ENCODE peak calls at places on chromosomes 11 and 22, in four cellular contexts. R, E, S and O are unnamed samples.
A peak's percentile ranks its signal among the peaks of the same experiment; 100 is the strongest.

GRCh38 chr11:84552791-84553190 is 1074.4 kb downstream of the DLG2 start:
- DNase-seq in E (no peak), S (no peak), R (no peak), O (no peak)

GRCh38 chr11:3094223-3094824 is 37.1 kb upstream of the CARS1 start:
- DNase-seq in S (no peak), R (no peak), E (no peak), O (no peak)

GRCh38 chr11:86798988-86799387 is 1.4 kb upstream of the PRSS23 start:
- DNase-seq in R (no peak), S (no peak), E (no peak), O (no peak)

GRCh38 chr11:88353386-88353785 is 15.8 kb upstream of the CTSC start:
- DNase-seq in S (no peak), R (no peak), E (no peak), O (no peak)

GRCh38 chr11:87926250-87926970 is 248.8 kb downstream of the RAB38 start:
- DNase-seq in R (no peak), S (no peak), E (no peak), O (no peak)

GRCh38 chr22:44369241-44369652 is 56.5 kb upstream of the SHISAL1 start:
- DNase-seq in E (no peak), S (no peak), R (no peak), O (no peak)

GRCh38 chr11:10026514-10026913 is 267.5 kb downstream of the SBF2 start:
- DNase-seq in R (no peak), S (no peak), E (no peak), O (no peak)

GRCh38 chr11:79667377-79667776 is 226.5 kb upstream of the TENM4 start:
- DNase-seq in S (no peak), E (no peak), R (no peak), O (no peak)

GRCh38 chr11:106249857-106250256 is 172.4 kb downstream of the AASDHPPT start:
- DNase-seq in E (no peak), R (no peak), S (no peak), O (no peak)

GRCh38 chr11:72436667-72437066 is 2.3 kb upstream of the CLPB start:
- DNase-seq in R (no peak), S (no peak), E (no peak), O (no peak)

GRCh38 chr22:18984564-18984963 is 48.5 kb upstream of the PRODH start:
- DNase-seq in E (no peak), R (no peak), S (no peak), O (no peak)

GRCh38 chr11:34364102-34364501 is 6.3 kb upstream of the ABTB2 start:
- DNase-seq in E (no peak), R (no peak), S (no peak), O (no peak)

GRCh38 chr11:74720596-74721478 is 10.4 kb downstream of the CHRDL2 start:
- DNase-seq in S (no peak), R (no peak), E (no peak), O (no peak)

GRCh38 chr11:11348303-11348702 is 4.7 kb downstream of the CSNK2A3 start:
- DNase-seq in R (no peak), S (no peak), E (no peak), O (no peak)

GRCh38 chr11:130246719-130247118 is 68.0 kb downstream of the ZBTB44 start:
- DNase-seq in E (no peak), R (no peak), S (peak; percentile 1), O (no peak)

GRCh38 chr22:50684986-50685385 is 12.4 kb downstream of the SHANK3 start:
- DNase-seq in E (no peak), S (no peak), R (no peak), O (no peak)

GRCh38 chr11:117618956-117619355 is 178.1 kb downstream of the DSCAML1 start:
- DNase-seq in E (no peak), R (no peak), S (no peak), O (no peak)

GRCh38 chr11:92384807-92385206 is 160.2 kb downstream of the FAT3 start:
- DNase-seq in R (no peak), E (no peak), S (no peak), O (no peak)

GRCh38 chr11:120217941-120218694 is 7.3 kb downstream of the OAF start:
- DNase-seq in E (no peak), R (no peak), S (no peak), O (no peak)

GRCh38 chr11:6612816-6613136 is 760 bp upstream of the TAF10 start:
- DNase-seq in E (no peak), R (no peak), S (no peak), O (no peak)

GRCh38 chr11:79013509-79013908 is 427.3 kb downstream of the TENM4 start:
- DNase-seq in S (no peak), E (no peak), R (no peak), O (no peak)

GRCh38 chr22:44023404-44024287 is 456 bp upstream of the PARVB start:
- DNase-seq in S (no peak), E (no peak), R (peak; percentile 11), O (no peak)

GRCh38 chr11:2699531-2700414 is at the start of gene KCNQ1OT1:
- DNase-seq in R (peak; percentile 81), S (peak; percentile 60), E (peak; percentile 81), O (peak; percentile 92)